ENCODE peak calls at places on chromosomes 7 and 10, in seven cellular contexts. F is IMR-90, I is body of pancreas, J is esophagus muscularis mucosa, L is fibroblast of the aortic adventitia, N is mesenchymal stem cell, M is A549. O is an unnamed sample.

GRCh38 chr10:4662576-4663161 is 163.3 kb upstream of the AKR1E2 start:
- DNase-seq in M (peak; percentile 41), I (no peak), F (no peak), J (no peak), N (peak; percentile 70), L (peak; percentile 27), O (peak; percentile 33)

GRCh38 chr10:29146736-29147135 is 142.1 kb upstream of the LYZL1 start:
- DNase-seq in N (no peak), F (no peak), I (no peak), L (no peak), J (no peak), M (no peak), O (no peak)

GRCh38 chr10:16401416-16401815 is 35.4 kb upstream of the PTER start:
- DNase-seq in I (no peak), N (no peak), M (no peak), J (no peak), L (no peak), F (no peak), O (no peak)

GRCh38 chr10:45464958-45465567 is 91.0 kb downstream of the ALOX5 start:
- DNase-seq in M (peak; percentile 75), J (no peak), F (peak; percentile 67), N (peak; percentile 71), L (peak; percentile 75), I (peak; percentile 81), O (peak; percentile 83)

GRCh38 chr10:71484352-71484751 is 87.6 kb downstream of the CDH23 start:
- DNase-seq in L (no peak), N (no peak), M (no peak), J (no peak), F (no peak), I (no peak), O (no peak)

GRCh38 chr10:59625842-59626522 is 83.7 kb downstream of the SLC16A9 start:
- DNase-seq in I (peak; percentile 43), F (peak; percentile 71), L (peak; percentile 92), M (peak; percentile 59), N (peak; percentile 80), J (no peak), O (peak; percentile 86)

GRCh38 chr10:6461961-6462360 is 118.1 kb downstream of the PRKCQ start:
- DNase-seq in I (no peak), J (no peak), L (no peak), M (no peak), N (no peak), F (no peak), O (no peak)

GRCh38 chr7:48042216-48042615 is 6.9 kb downstream of the C7orf57 start:
- DNase-seq in J (no peak), I (no peak), M (no peak), L (peak; percentile 30), N (peak; percentile 6), F (peak; percentile 7), O (peak; percentile 44)

GRCh38 chr10:123869015-123869414 is 22.6 kb downstream of the CPXM2 start:
- DNase-seq in F (no peak), L (no peak), M (no peak), J (no peak), I (no peak), N (no peak), O (no peak)

GRCh38 chr7:27115161-27116018 is 12.9 kb upstream of the HOXA2 start:
- DNase-seq in F (peak; percentile 92), J (no peak), L (peak; percentile 68), M (peak; percentile 71), I (no peak), N (peak; percentile 58), O (no peak)

GRCh38 chr10:110336111-110336721 is 31.5 kb upstream of the SMNDC1 start:
- DNase-seq in L (peak; percentile 99), N (peak; percentile 82), F (peak; percentile 98), M (peak; percentile 73), I (no peak), J (no peak), O (peak; percentile 98)

GRCh38 chr10:64977912-64978311 is 1456.7 kb downstream of the REEP3 start:
- DNase-seq in N (no peak), F (no peak), M (no peak), J (no peak), L (no peak), I (no peak), O (peak; percentile 2)

GRCh38 chr10:101967713-101968112 is 88.3 kb downstream of the ARMH3 start:
- DNase-seq in I (no peak), N (no peak), L (peak; percentile 20), J (no peak), F (peak; percentile 73), M (no peak), O (peak; percentile 37)

GRCh38 chr10:123787566-123787965 is 104.0 kb downstream of the CPXM2 start:
- DNase-seq in F (no peak), I (no peak), L (no peak), J (peak; percentile 55), N (no peak), M (no peak), O (no peak)

GRCh38 chr10:70053212-70053895 is 708 bp downstream of the MACROH2A2 start:
- DNase-seq in I (peak; percentile 23), L (no peak), N (peak; percentile 22), M (no peak), F (no peak), J (no peak), O (peak; percentile 70)

GRCh38 chr10:93226619-93227018 is 152.9 kb downstream of the CYP26A1 start:
- DNase-seq in N (no peak), F (no peak), L (no peak), I (no peak), J (no peak), M (no peak), O (no peak)

GRCh38 chr10:109996225-109996624 is 11.6 kb upstream of the ADD3 start:
- DNase-seq in M (no peak), J (no peak), F (no peak), N (no peak), I (peak; percentile 44), L (peak; percentile 62), O (no peak)

GRCh38 chr7:143042821-143043271 is 9.3 kb upstream of the OR6V1 start:
- DNase-seq in F (no peak), J (no peak), L (peak; percentile 27), N (no peak), M (no peak), I (no peak), O (peak; percentile 44)

GRCh38 chr10:120182431-120182830 is 274.6 kb upstream of the PLPP4 start:
- DNase-seq in F (no peak), L (no peak), J (no peak), M (no peak), N (no peak), I (no peak), O (no peak)

GRCh38 chr10:75029874-75030273 is 81.6 kb upstream of the SAMD8 start:
- DNase-seq in I (no peak), J (no peak), L (peak; percentile 71), N (peak; percentile 82), M (no peak), F (peak; percentile 78), O (no peak)

GRCh38 chr10:80465839-80466590 is 11.9 kb downstream of the TSPAN14 start:
- DNase-seq in J (no peak), M (no peak), L (no peak), F (no peak), I (no peak), N (no peak), O (no peak)
- H3K4me3 ChIP-seq in J (no peak overlapping the region), M (no peak overlapping the region), L (no peak overlapping the region), F (no peak overlapping the region), I (no peak overlapping the region), N (no peak overlapping the region), O (no peak overlapping the region)

DNA sequence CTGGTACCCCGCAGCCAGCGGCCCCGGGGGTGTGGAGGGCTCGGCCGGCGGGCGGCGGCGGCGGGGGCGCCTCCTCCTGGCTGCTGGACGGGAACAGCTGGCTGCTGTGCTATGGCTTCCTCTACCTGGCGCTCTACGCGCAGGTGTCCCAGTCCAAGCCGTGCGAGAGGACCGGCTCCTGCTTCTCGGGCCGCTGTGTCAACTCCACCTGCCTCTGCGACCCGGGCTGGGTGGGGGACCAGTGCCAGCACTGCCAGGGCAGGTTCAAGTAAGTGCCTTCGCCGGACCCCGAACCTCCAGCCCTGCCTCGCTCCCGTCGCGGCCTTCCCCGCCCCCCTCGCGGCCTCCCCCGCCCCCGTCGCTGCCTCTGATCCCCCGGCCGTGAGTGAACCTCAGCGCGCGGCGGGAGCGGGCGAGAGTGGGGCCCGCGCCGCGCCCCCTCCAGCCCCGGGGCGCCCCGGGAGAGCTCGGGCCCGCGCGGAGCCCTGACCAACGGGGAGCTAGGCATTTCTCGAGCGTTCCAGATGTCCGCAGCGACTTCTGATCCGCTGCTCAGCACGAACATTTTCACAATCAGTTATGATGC is 704 bp downstream of the ATRNL1 start:
- DNase-seq in I (peak; percentile 57), M (peak; percentile 33), J (no peak), N (peak; percentile 27), F (no peak), L (no peak), O (peak; percentile 60)
- H3K4me3 ChIP-seq in I (peak overlapping the region; percentile 33), M (peak overlapping the region; percentile 84), J (peak overlapping the region; percentile 87), N (peak overlapping the region; percentile 99), F (peak overlapping the region; percentile 64), L (peak overlapping the region; percentile 62), O (peak overlapping the region; percentile 78)

DNA sequence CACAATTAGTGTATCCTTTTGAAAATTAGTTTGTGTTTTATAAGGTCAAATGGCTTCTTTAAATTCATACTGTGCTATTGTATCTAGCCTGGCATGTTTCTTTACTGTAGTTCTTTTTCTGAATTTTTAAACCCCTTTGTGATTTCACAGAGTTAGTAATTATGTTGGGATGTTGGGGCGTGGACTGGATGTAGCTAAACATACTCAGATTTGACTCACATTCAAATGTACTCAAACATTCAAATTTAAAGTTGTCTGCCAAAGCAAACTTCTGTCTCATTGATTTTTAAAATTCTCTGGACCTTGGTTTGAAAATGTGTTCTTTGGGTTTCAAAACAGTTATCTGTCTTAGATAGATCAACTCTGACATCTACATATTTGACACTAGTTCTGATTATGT is 7.2 kb upstream of the NRP1 start:
- DNase-seq in I (no peak), L (peak; percentile 66), F (peak; percentile 62), M (no peak), N (no peak), J (no peak), O (peak; percentile 71)
- H3K4me3 ChIP-seq in I (no peak overlapping the region), L (peak overlapping the region; percentile 34), F (no peak overlapping the region), M (no peak overlapping the region), N (no peak overlapping the region), J (peak overlapping the region; percentile 12), O (peak overlapping the region; percentile 64)

DNA sequence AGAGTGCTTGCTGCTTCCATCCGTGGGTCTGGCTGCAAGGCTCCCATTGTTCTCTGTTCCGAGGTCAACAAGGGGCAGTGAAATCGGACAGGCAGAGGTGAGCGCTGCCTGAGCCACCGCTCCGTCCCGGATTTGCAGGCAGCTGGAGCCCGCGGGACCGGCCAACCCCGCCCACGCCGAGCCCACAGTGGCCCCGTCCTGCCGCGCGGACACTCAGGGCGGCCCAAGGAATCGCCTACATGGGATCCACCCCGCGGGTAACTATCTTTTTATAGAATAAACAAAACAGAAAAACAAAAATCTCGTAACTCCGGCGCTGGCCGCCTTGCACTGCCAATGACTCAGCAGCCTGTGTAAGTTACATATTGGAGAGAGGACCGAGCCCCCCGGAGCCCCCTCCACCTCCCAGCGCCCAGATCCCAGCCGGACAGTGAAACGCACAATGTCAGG is 1.9 kb downstream of the BNIP3 start:
- DNase-seq in I (peak; percentile 65), L (peak; percentile 21), N (peak; percentile 61), M (no peak), F (peak; percentile 40), J (no peak), O (peak; percentile 77)
- H3K4me3 ChIP-seq in I (no peak overlapping the region), L (peak overlapping the region; percentile 55), N (peak overlapping the region; percentile 29), M (no peak overlapping the region), F (peak overlapping the region; percentile 92), J (peak overlapping the region; percentile 99), O (peak overlapping the region; percentile 94)